ENCODE peak calls at places on chromosomes 6 and 20, in eight cellular contexts. E, B, L, A, P, T, R and S are unnamed samples.

GRCh38 chr6:135905604-135906300 is 54.3 kb downstream of the PDE7B start:
- DNase-seq in A (no peak), R (no peak), P (no peak), B (no peak), L (peak; percentile 63), T (no peak), E (no peak), S (no peak)

GRCh38 chr6:109059148-109059547 is 35.5 kb downstream of the SESN1 start:
- DNase-seq in B (no peak), A (no peak), R (no peak), E (no peak), L (peak; percentile 19), T (no peak), P (no peak), S (no peak)

GRCh38 chr6:14211596-14211961 is 94.0 kb downstream of the CD83 start:
- DNase-seq in E (peak; percentile 43), R (no peak), B (no peak), A (peak; percentile 42), T (peak; percentile 27), P (no peak), L (peak; percentile 27), S (no peak)

GRCh38 chr6:44869321-44869897 is 458.7 kb upstream of the RUNX2 start:
- DNase-seq in T (no peak), A (no peak), R (no peak), P (no peak), L (peak; percentile 14), B (no peak), E (no peak), S (no peak)

GRCh38 chr20:24629668-24630067 is 160.2 kb downstream of the SYNDIG1 start:
- DNase-seq in E (no peak), B (no peak), L (no peak), T (no peak), A (no peak), P (peak; percentile 9), R (no peak), S (no peak)

GRCh38 chr6:32070814-32071466 is 32.7 kb downstream of the CYP21A2 start:
- DNase-seq in R (no peak), B (no peak), E (peak; percentile 58), P (no peak), L (no peak), T (no peak), A (no peak), S (no peak)

GRCh38 chr20:37882961-37883712 is 19.8 kb upstream of the VSTM2L start:
- DNase-seq in L (no peak), R (no peak), A (no peak), E (no peak), T (no peak), B (no peak), P (no peak), S (no peak)

GRCh38 chr6:143536866-143537691 is 25.6 kb upstream of the FUCA2 start:
- DNase-seq in T (peak; percentile 53), P (no peak), B (peak; percentile 37), A (peak; percentile 63), E (peak; percentile 35), L (peak; percentile 54), R (peak; percentile 2), S (no peak)

GRCh38 chr20:58389324-58389967 is 417 bp downstream of the VAPB start:
- DNase-seq in R (peak; percentile 14), E (no peak), P (peak; percentile 2), A (no peak), L (peak; percentile 43), B (peak; percentile 51), T (peak; percentile 27), S (no peak)

GRCh38 chr6:36122495-36123269 is 7.6 kb upstream of the MAPK13 start:
- DNase-seq in B (no peak), L (no peak), A (no peak), P (no peak), T (no peak), R (no peak), E (no peak), S (no peak)

GRCh38 chr20:44028341-44028715 is 113.7 kb downstream of the TOX2 start:
- DNase-seq in E (no peak), L (no peak), P (no peak), T (no peak), B (no peak), R (no peak), A (no peak), S (no peak)

GRCh38 chr20:11777387-11777786 is 140.3 kb upstream of the BTBD3 start:
- DNase-seq in B (no peak), L (no peak), P (no peak), A (no peak), T (no peak), E (no peak), R (no peak), S (no peak)

GRCh38 chr6:53888931-53889330 is 94.1 kb downstream of the LRRC1 start:
- DNase-seq in P (no peak), R (no peak), L (peak; percentile 58), A (no peak), T (no peak), B (no peak), E (no peak), S (peak; percentile 30)

GRCh38 chr6:37170273-37171140 is 555 bp downstream of the PIM1 start:
- DNase-seq in P (peak; percentile 45), B (peak; percentile 45), L (peak; percentile 44), T (peak; percentile 62), E (peak; percentile 45), A (peak; percentile 73), R (no peak), S (no peak)

GRCh38 chr6:3403244-3404154 is 53.4 kb downstream of the SLC22A23 start:
- DNase-seq in E (no peak), A (peak; percentile 80), B (no peak), T (peak; percentile 50), P (no peak), R (no peak), L (no peak), S (no peak)

GRCh38 chr20:45283529-45284065 is 23.0 kb upstream of the RBPJL start:
- DNase-seq in T (no peak), E (no peak), A (no peak), B (no peak), L (no peak), R (no peak), P (no peak), S (no peak)

GRCh38 chr20:1336699-1337387 is 7.9 kb upstream of the SDCBP2 start:
- DNase-seq in L (peak; percentile 57), T (no peak), P (no peak), E (no peak), B (no peak), A (peak; percentile 69), R (no peak), S (no peak)

GRCh38 chr6:131682427-131682826 is 18.8 kb downstream of the OR2A4 start:
- DNase-seq in R (no peak), T (no peak), B (no peak), A (no peak), P (no peak), E (no peak), L (peak; percentile 19), S (no peak)

GRCh38 chr6:41546866-41547798 is 951 bp downstream of the FOXP4 start:
- DNase-seq in P (no peak), T (no peak), E (no peak), A (peak; percentile 73), B (no peak), L (peak; percentile 45), R (no peak), S (no peak)

GRCh38 chr6:143126574-143126941 is 65.9 kb downstream of the AIG1 start:
- DNase-seq in B (no peak), T (no peak), R (no peak), P (no peak), E (no peak), A (no peak), L (no peak), S (no peak)

GRCh38 chr6:90082847-90083246 is 188.6 kb downstream of the GJA10 start:
- DNase-seq in R (no peak), B (no peak), L (no peak), E (no peak), T (no peak), A (no peak), P (no peak), S (no peak)

GRCh38 chr6:75993236-75994162 is 79.0 kb downstream of the IMPG1 start:
- DNase-seq in P (no peak), E (no peak), T (no peak), B (no peak), A (no peak), R (no peak), L (no peak), S (no peak)

GRCh38 chr6:112701201-112701600 is 354.1 kb downstream of the RFPL4B start:
- DNase-seq in R (no peak), P (no peak), A (no peak), T (no peak), E (no peak), L (peak; percentile 60), B (no peak), S (no peak)

GRCh38 chr20:11901127-11901526 is 16.6 kb upstream of the BTBD3 start:
- DNase-seq in L (peak; percentile 97), T (no peak), R (no peak), A (no peak), P (no peak), B (no peak), E (no peak), S (peak; percentile 58)

GRCh38 chr6:56719310-56719709 is 76.6 kb upstream of the DST start:
- DNase-seq in T (no peak), L (peak; percentile 74), A (no peak), R (no peak), P (no peak), E (no peak), B (no peak), S (no peak)